ENCODE peak calls at places on chromosomes 11 and 22, in six cellular contexts. K is hepatocyte, I is transverse colon, D is body of pancreas, H is SK-N-SH, S is suprapubic skin. E is an unnamed sample.

GRCh38 chr11:123052884-123053721 is 8.8 kb downstream of the HSPA8 start:
- DNase-seq in D (no peak), I (no peak), S (peak; percentile 31), H (no peak), K (no peak), E (no peak)

GRCh38 chr11:2653930-2654739 is 45.7 kb downstream of the KCNQ1OT1 start:
- DNase-seq in D (no peak), S (no peak), K (no peak), I (no peak), H (peak; percentile 22), E (no peak)

GRCh38 chr11:43943357-43943930 is 1.0 kb downstream of the C11orf96 start:
- DNase-seq in I (no peak), H (no peak), S (no peak), K (no peak), D (no peak), E (peak; percentile 54)

GRCh38 chr22:44522526-44523170 is 24.6 kb upstream of the RTL6 start:
- DNase-seq in H (no peak), S (no peak), K (no peak), I (no peak), D (no peak), E (no peak)

GRCh38 chr11:4038973-4039372 is 55.6 kb upstream of the RRM1 start:
- DNase-seq in I (no peak), K (no peak), S (no peak), D (no peak), H (no peak), E (no peak)

GRCh38 chr22:49364398-49364797 is 463.3 kb downstream of the BRD1 start:
- DNase-seq in I (no peak), D (no peak), S (no peak), H (no peak), K (no peak), E (no peak)

GRCh38 chr22:25829808-25830777 is 88.1 kb downstream of the MYO18B start:
- DNase-seq in H (no peak), D (peak; percentile 34), S (no peak), K (no peak), I (no peak), E (no peak)

GRCh38 chr11:45105233-45105992 is 41.0 kb upstream of the PRDM11 start:
- DNase-seq in H (peak; percentile 85), S (peak; percentile 87), I (peak; percentile 68), K (peak; percentile 91), D (peak; percentile 78), E (peak; percentile 86)

GRCh38 chr11:109697140-109697843 is 275.3 kb downstream of the C11orf87 start:
- DNase-seq in I (no peak), S (no peak), D (no peak), H (peak; percentile 35), K (peak; percentile 69), E (peak; percentile 79)

GRCh38 chr11:2901196-2901796 is 15.7 kb upstream of the CDKN1C start:
- DNase-seq in S (no peak), K (no peak), I (no peak), H (no peak), D (no peak), E (no peak)

GRCh38 chr22:20021196-20022181 is 579 bp downstream of the TANGO2 start:
- DNase-seq in S (no peak), I (peak; percentile 42), D (peak; percentile 77), K (peak; percentile 35), H (peak; percentile 75), E (peak; percentile 17)

GRCh38 chr11:106442032-106442431 is 364.6 kb downstream of the AASDHPPT start:
- DNase-seq in K (no peak), D (no peak), S (no peak), H (no peak), I (no peak), E (no peak)

GRCh38 chr11:46916669-46917108 is 1.7 kb downstream of the LRP4 start:
- DNase-seq in I (peak; percentile 62), D (peak; percentile 58), H (peak; percentile 81), K (peak; percentile 77), S (no peak), E (peak; percentile 87)

GRCh38 chr22:47299879-47300697 is 537.6 kb downstream of the TBC1D22A start:
- DNase-seq in I (no peak), S (peak; percentile 48), K (no peak), H (peak; percentile 8), D (no peak), E (no peak)

GRCh38 chr11:115190196-115190595 is 314.0 kb downstream of the CADM1 start:
- DNase-seq in I (no peak), H (no peak), K (no peak), S (no peak), D (no peak), E (no peak)

GRCh38 chr11:115185507-115185906 is 318.7 kb downstream of the CADM1 start:
- DNase-seq in K (no peak), D (no peak), S (no peak), I (no peak), H (no peak), E (no peak)

GRCh38 chr11:115184901-115185300 is 319.3 kb downstream of the CADM1 start:
- DNase-seq in D (no peak), K (no peak), I (no peak), S (no peak), H (no peak), E (no peak)

GRCh38 chr11:115182282-115182952 is 321.8 kb downstream of the CADM1 start:
- DNase-seq in I (no peak), K (no peak), S (no peak), H (no peak), D (no peak), E (no peak)

DNA sequence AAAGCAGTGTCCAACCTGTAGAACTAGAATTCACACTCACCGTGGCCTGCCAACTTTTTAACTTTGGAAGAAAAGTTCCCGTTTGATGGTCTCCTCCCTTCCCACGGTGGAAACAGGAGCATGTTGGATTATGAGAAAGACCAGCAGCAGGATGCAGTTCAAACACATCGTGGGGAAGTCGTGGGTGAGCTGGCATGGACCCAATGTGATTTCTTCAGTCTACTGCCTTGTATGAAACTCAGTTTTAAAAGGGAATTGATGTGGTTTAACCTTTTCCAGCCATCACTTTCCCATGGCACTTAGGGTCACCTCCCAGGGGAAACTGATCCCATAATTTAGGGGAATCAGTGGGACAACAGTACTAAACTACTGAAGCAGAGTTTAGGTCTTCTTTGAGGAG is 318.3 kb downstream of the CADM1 start:
- DNase-seq in H (no peak), S (no peak), D (no peak), I (no peak), K (no peak), E (no peak)
- H3K4me1 ChIP-seq in H (no peaks in the 10 kb centered on the region), S (no peaks in the 10 kb centered on the region), D (no peaks in the 10 kb centered on the region), I (no peaks in the 10 kb centered on the region), K (no peaks in the 10 kb centered on the region), E (peaks cover 20% of the 10 kb centered on the region)

DNA sequence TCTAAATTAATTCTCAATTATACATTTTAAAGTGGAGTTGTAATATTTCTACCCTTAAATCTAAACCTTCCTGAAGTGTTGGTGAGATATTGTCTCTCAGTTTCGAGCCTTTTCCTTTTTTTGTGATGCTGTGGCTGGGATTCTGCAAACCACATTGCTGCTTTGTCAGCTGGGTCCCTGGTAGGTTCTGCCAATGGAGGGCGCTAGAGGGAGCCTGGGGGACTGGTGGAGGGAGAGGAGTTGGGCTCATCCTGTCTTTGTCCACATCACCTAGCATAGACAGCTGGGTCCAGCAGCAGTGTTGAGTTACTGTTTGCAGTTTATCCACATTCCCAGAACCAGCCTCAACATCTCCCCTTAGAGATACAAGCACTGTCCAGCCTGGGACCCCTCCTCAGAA is 41.0 kb downstream of the TRAF6 start:
- DNase-seq in I (no peak), D (no peak), S (no peak), H (no peak), K (no peak), E (no peak)
- TF ChIP-seq CTCF in I (no peak), D (no peak), S (no peak), H (peak; percentile 40), K (peak; percentile 14), E (peak; percentile 46)

DNA sequence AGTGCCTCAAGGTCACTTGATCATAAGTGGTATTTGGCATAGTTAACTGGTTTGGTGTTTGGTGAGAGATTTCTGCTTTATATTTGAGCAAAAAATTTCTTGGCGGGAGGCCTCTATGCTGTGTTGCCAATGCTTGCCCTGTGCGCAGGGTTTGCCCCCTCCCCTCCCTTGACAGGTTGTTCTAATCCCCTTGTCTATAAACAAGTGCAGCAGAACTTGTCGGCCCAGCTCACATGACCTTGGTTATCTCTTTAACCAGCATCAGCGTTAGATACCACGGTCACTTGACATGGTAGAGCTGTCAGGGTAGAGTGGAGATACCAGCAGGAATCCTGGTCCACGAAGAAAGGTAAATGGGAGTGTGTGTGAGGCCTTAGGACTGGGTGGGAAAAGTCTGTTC is 35.6 kb downstream of the MARK2 start:
- DNase-seq in D (peak; percentile 59), H (no peak), I (no peak), S (no peak), K (peak; percentile 29), E (no peak)
- H3K4me1 ChIP-seq in D (peaks cover 93% of the 10 kb centered on the region), H (peaks cover 24% of the 10 kb centered on the region), I (peaks cover 36% of the 10 kb centered on the region), S (peaks cover 72% of the 10 kb centered on the region), K (peaks cover 42% of the 10 kb centered on the region), E (peaks cover 56% of the 10 kb centered on the region)

DNA sequence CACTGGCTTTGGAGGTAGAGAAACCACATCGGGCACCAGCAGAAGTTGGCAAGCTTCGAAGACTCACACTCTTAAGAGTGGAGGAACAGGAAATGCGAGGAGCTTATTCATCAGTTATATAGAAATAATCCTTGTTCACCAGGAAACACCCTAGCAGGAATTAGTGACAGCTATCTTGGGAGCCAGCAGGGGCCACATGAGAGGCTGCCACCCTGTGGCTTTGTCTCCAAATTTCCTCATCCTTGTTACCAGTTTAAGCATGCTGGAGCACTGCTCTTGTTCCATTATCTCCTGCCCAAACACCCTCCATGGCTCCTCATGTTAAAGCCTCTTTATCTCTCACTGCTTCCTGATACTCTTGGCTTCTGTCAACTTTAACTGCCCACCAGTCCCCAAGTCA is 131.0 kb downstream of the PLEKHA7 start:
- DNase-seq in I (peak; percentile 14), S (no peak), K (no peak), D (no peak), H (no peak), E (no peak)
- TF ChIP-seq CTCF in I (no peak), S (no peak), K (peak; percentile 3), D (no peak), H (no peak), E (peak; percentile 6)

GRCh38 chr11:67607507-67607906 is 771 bp downstream of the NDUFV1 start:
- DNase-seq in D (no peak), H (no peak), I (no peak), K (no peak), S (no peak), E (no peak)

GRCh38 chr11:67610302-67610868 is 3.6 kb downstream of the NDUFV1 start:
- DNase-seq in I (no peak), D (no peak), H (no peak), K (no peak), S (no peak), E (no peak)

GRCh38 chr11:67611165-67611564 is 4.4 kb downstream of the NDUFV1 start:
- DNase-seq in H (no peak), K (no peak), S (no peak), I (no peak), D (no peak), E (no peak)

GRCh38 chr11:67608486-67608885 is 1.8 kb downstream of the NDUFV1 start:
- DNase-seq in I (no peak), D (no peak), S (no peak), H (no peak), K (no peak), E (no peak)

DNA sequence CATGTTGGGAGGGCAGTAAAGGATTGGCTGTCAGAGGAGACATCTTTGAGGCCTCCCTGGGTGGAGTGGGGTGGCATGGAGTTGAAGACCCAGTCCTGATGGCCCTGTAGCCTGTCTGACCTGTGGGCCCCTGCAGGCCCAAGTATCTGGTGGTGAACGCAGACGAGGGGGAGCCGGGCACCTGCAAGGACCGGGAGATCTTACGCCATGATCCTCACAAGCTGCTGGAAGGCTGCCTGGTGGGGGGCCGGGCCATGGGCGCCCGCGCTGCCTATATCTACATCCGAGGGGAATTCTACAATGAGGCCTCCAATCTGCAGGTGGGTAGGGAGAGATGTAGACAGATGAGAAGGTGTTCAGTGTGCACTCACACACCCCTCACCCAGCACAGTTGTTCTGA is 2.6 kb downstream of the NDUFV1 start:
- DNase-seq in S (no peak), H (no peak), I (no peak), D (no peak), K (no peak), E (no peak)
- H3K4me1 ChIP-seq in S (peaks cover 39% of the 10 kb centered on the region), H (peaks cover 7% of the 10 kb centered on the region), I (peaks cover 13% of the 10 kb centered on the region), D (peaks cover 32% of the 10 kb centered on the region), K (peaks cover 15% of the 10 kb centered on the region), E (peaks cover 19% of the 10 kb centered on the region)

E was measured in cardiac muscle cell.